ENCODE peak calls at places on chromosomes 11 and 22, in eight cellular contexts. One of them, this sample, is unnamed.

GRCh38 chr11:122711831-122712378 is 56.4 kb downstream of the UBASH3B start:
- DNase-seq in cardiac muscle cell: peak; percentile 50
- DNase-seq in prostate gland: no peak
- DNase-seq in CD8-positive, alpha-beta T cell: no peak
- DNase-seq in small intestine: no peak
- DNase-seq in naive thymus-derived CD4-positive, alpha-beta T cell: no peak
- DNase-seq in astrocyte: peak; percentile 25
- DNase-seq in sigmoid colon: peak; percentile 46
- DNase-seq in this sample: no peak

GRCh38 chr11:65008016-65008415 is 5.9 kb upstream of the ARL2 start:
- DNase-seq in cardiac muscle cell: no peak
- DNase-seq in small intestine: no peak
- DNase-seq in naive thymus-derived CD4-positive, alpha-beta T cell: no peak
- DNase-seq in sigmoid colon: no peak
- DNase-seq in astrocyte: no peak
- DNase-seq in prostate gland: no peak
- DNase-seq in CD8-positive, alpha-beta T cell: no peak
- DNase-seq in this sample: no peak

GRCh38 chr11:108616549-108616948 is 23.0 kb upstream of the EXPH5 start:
- DNase-seq in cardiac muscle cell: no peak
- DNase-seq in prostate gland: no peak
- DNase-seq in astrocyte: peak; percentile 96
- DNase-seq in sigmoid colon: no peak
- DNase-seq in small intestine: no peak
- DNase-seq in CD8-positive, alpha-beta T cell: no peak
- DNase-seq in naive thymus-derived CD4-positive, alpha-beta T cell: no peak
- DNase-seq in this sample: no peak

GRCh38 chr11:30585067-30585891 is 874 bp downstream of the MPPED2 start:
- DNase-seq in small intestine: no peak
- DNase-seq in astrocyte: no peak
- DNase-seq in CD8-positive, alpha-beta T cell: no peak
- DNase-seq in naive thymus-derived CD4-positive, alpha-beta T cell: no peak
- DNase-seq in cardiac muscle cell: peak; percentile 61
- DNase-seq in sigmoid colon: peak; percentile 74
- DNase-seq in prostate gland: peak; percentile 51
- DNase-seq in this sample: peak; percentile 28

GRCh38 chr11:125942771-125943428 is 2.9 kb upstream of the VSIG10L2 start:
- DNase-seq in sigmoid colon: no peak
- DNase-seq in small intestine: no peak
- DNase-seq in astrocyte: no peak
- DNase-seq in prostate gland: no peak
- DNase-seq in CD8-positive, alpha-beta T cell: no peak
- DNase-seq in naive thymus-derived CD4-positive, alpha-beta T cell: no peak
- DNase-seq in cardiac muscle cell: no peak
- DNase-seq in this sample: no peak

GRCh38 chr11:61163714-61164609 is 2.7 kb upstream of the VPS37C start:
- DNase-seq in astrocyte: no peak
- DNase-seq in naive thymus-derived CD4-positive, alpha-beta T cell: no peak
- DNase-seq in sigmoid colon: peak; percentile 62
- DNase-seq in prostate gland: no peak
- DNase-seq in small intestine: no peak
- DNase-seq in cardiac muscle cell: no peak
- DNase-seq in CD8-positive, alpha-beta T cell: no peak
- DNase-seq in this sample: no peak

GRCh38 chr11:17413414-17414316 is 25.2 kb upstream of the KCNJ11 start:
- DNase-seq in astrocyte: no peak
- DNase-seq in cardiac muscle cell: no peak
- DNase-seq in small intestine: peak; percentile 55
- DNase-seq in sigmoid colon: no peak
- DNase-seq in prostate gland: peak; percentile 64
- DNase-seq in CD8-positive, alpha-beta T cell: no peak
- DNase-seq in naive thymus-derived CD4-positive, alpha-beta T cell: no peak
- DNase-seq in this sample: peak; percentile 97

GRCh38 chr11:93718057-93718563 is 23.2 kb downstream of the TAF1D start:
- DNase-seq in cardiac muscle cell: no peak
- DNase-seq in astrocyte: no peak
- DNase-seq in CD8-positive, alpha-beta T cell: no peak
- DNase-seq in sigmoid colon: no peak
- DNase-seq in naive thymus-derived CD4-positive, alpha-beta T cell: no peak
- DNase-seq in small intestine: no peak
- DNase-seq in prostate gland: no peak
- DNase-seq in this sample: no peak

GRCh38 chr11:18612394-18612793 is 12.8 kb downstream of the MISFA start:
- DNase-seq in astrocyte: no peak
- DNase-seq in sigmoid colon: no peak
- DNase-seq in small intestine: no peak
- DNase-seq in cardiac muscle cell: no peak
- DNase-seq in prostate gland: no peak
- DNase-seq in CD8-positive, alpha-beta T cell: no peak
- DNase-seq in naive thymus-derived CD4-positive, alpha-beta T cell: no peak
- DNase-seq in this sample: no peak

GRCh38 chr11:2302280-2302843 is 549 bp downstream of the TSPAN32 start:
- DNase-seq in CD8-positive, alpha-beta T cell: peak; percentile 51
- DNase-seq in cardiac muscle cell: no peak
- DNase-seq in sigmoid colon: no peak
- DNase-seq in prostate gland: no peak
- DNase-seq in naive thymus-derived CD4-positive, alpha-beta T cell: peak; percentile 41
- DNase-seq in astrocyte: no peak
- DNase-seq in small intestine: no peak
- DNase-seq in this sample: no peak

GRCh38 chr11:69241075-69241740 is 52.7 kb upstream of the MYEOV start:
- DNase-seq in cardiac muscle cell: no peak
- DNase-seq in prostate gland: no peak
- DNase-seq in small intestine: no peak
- DNase-seq in CD8-positive, alpha-beta T cell: no peak
- DNase-seq in sigmoid colon: peak; percentile 26
- DNase-seq in naive thymus-derived CD4-positive, alpha-beta T cell: no peak
- DNase-seq in astrocyte: no peak
- DNase-seq in this sample: no peak

GRCh38 chr22:49724893-49725489 is 102.7 kb downstream of the BRD1 start:
- DNase-seq in sigmoid colon: no peak
- DNase-seq in naive thymus-derived CD4-positive, alpha-beta T cell: peak; percentile 76
- DNase-seq in prostate gland: peak; percentile 31
- DNase-seq in astrocyte: peak; percentile 3
- DNase-seq in cardiac muscle cell: peak; percentile 83
- DNase-seq in small intestine: peak; percentile 32
- DNase-seq in CD8-positive, alpha-beta T cell: peak; percentile 57
- DNase-seq in this sample: peak; percentile 46

GRCh38 chr11:117220999-117221774 is 10.7 kb downstream of the PCSK7 start:
- DNase-seq in cardiac muscle cell: peak; percentile 51
- DNase-seq in prostate gland: no peak
- DNase-seq in CD8-positive, alpha-beta T cell: no peak
- DNase-seq in naive thymus-derived CD4-positive, alpha-beta T cell: no peak
- DNase-seq in small intestine: no peak
- DNase-seq in sigmoid colon: peak; percentile 93
- DNase-seq in astrocyte: no peak
- DNase-seq in this sample: no peak

GRCh38 chr22:19810381-19811141 is 44.1 kb downstream of the GNB1L start:
- DNase-seq in CD8-positive, alpha-beta T cell: no peak
- DNase-seq in sigmoid colon: peak; percentile 56
- DNase-seq in astrocyte: peak; percentile 95
- DNase-seq in naive thymus-derived CD4-positive, alpha-beta T cell: peak; percentile 14
- DNase-seq in small intestine: no peak
- DNase-seq in prostate gland: no peak
- DNase-seq in cardiac muscle cell: no peak
- DNase-seq in this sample: peak; percentile 43

GRCh38 chr11:12464303-12464702 is 86.9 kb downstream of the PARVA start:
- DNase-seq in prostate gland: no peak
- DNase-seq in astrocyte: no peak
- DNase-seq in naive thymus-derived CD4-positive, alpha-beta T cell: no peak
- DNase-seq in sigmoid colon: no peak
- DNase-seq in CD8-positive, alpha-beta T cell: no peak
- DNase-seq in cardiac muscle cell: no peak
- DNase-seq in small intestine: no peak
- DNase-seq in this sample: no peak

GRCh38 chr22:30015229-30015797 is 65.0 kb upstream of the HORMAD2 start:
- DNase-seq in sigmoid colon: no peak
- DNase-seq in small intestine: no peak
- DNase-seq in astrocyte: no peak
- DNase-seq in prostate gland: no peak
- DNase-seq in cardiac muscle cell: no peak
- DNase-seq in naive thymus-derived CD4-positive, alpha-beta T cell: no peak
- DNase-seq in CD8-positive, alpha-beta T cell: no peak
- DNase-seq in this sample: no peak

GRCh38 chr22:50274311-50274710 is 4.1 kb upstream of the MAPK11 start:
- DNase-seq in CD8-positive, alpha-beta T cell: no peak
- DNase-seq in naive thymus-derived CD4-positive, alpha-beta T cell: peak; percentile 42
- DNase-seq in sigmoid colon: no peak
- DNase-seq in cardiac muscle cell: peak; percentile 71
- DNase-seq in astrocyte: no peak
- DNase-seq in small intestine: peak; percentile 53
- DNase-seq in prostate gland: peak; percentile 57
- DNase-seq in this sample: peak; percentile 63

GRCh38 chr11:76797341-76798201 is 14.4 kb downstream of the TSKU start:
- DNase-seq in cardiac muscle cell: no peak
- DNase-seq in small intestine: no peak
- DNase-seq in astrocyte: no peak
- DNase-seq in CD8-positive, alpha-beta T cell: no peak
- DNase-seq in prostate gland: no peak
- DNase-seq in sigmoid colon: peak; percentile 58
- DNase-seq in naive thymus-derived CD4-positive, alpha-beta T cell: no peak
- DNase-seq in this sample: no peak
- H3K4me1 ChIP-seq in cardiac muscle cell: peaks cover 12% of the 10 kb centered on the region
- H3K4me1 ChIP-seq in small intestine: peaks cover 15% of the 10 kb centered on the region
- H3K4me1 ChIP-seq in astrocyte: peaks cover 20% of the 10 kb centered on the region
- H3K4me1 ChIP-seq in CD8-positive, alpha-beta T cell: peaks cover 11% of the 10 kb centered on the region
- H3K4me1 ChIP-seq in prostate gland: peaks cover 24% of the 10 kb centered on the region
- H3K4me1 ChIP-seq in sigmoid colon: peaks cover 12% of the 10 kb centered on the region
- H3K4me1 ChIP-seq in naive thymus-derived CD4-positive, alpha-beta T cell: peaks cover 6% of the 10 kb centered on the region
- H3K4me1 ChIP-seq in this sample: peaks cover 27% of the 10 kb centered on the region

DNA sequence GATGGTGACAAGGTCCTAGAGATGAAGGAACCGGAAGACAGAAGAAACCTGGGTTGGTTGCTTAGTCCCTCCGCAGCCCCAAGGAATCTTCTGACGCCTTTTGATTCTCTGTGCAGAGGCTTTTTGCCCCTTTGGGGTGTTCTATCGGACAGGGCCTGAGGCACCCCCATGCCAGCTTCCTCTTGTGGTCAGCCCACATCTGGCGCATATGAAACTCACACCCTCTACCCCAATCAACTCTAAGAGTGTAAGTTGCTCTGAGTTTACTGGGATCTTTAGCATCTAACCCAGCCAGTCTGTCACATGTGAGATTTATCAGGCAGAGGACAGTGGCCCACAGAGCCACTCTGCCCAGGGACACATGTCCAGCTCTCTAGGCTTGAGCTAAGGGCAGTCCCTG is 17.4 kb downstream of the RASD2 start:
- DNase-seq in prostate gland: no peak
- DNase-seq in CD8-positive, alpha-beta T cell: no peak
- DNase-seq in sigmoid colon: no peak
- DNase-seq in cardiac muscle cell: no peak
- DNase-seq in astrocyte: no peak
- DNase-seq in naive thymus-derived CD4-positive, alpha-beta T cell: no peak
- DNase-seq in small intestine: no peak
- DNase-seq in this sample: no peak
- H3K4me1 ChIP-seq in prostate gland: no peaks in the 10 kb centered on the region
- H3K4me1 ChIP-seq in CD8-positive, alpha-beta T cell: peaks cover 5% of the 10 kb centered on the region
- H3K4me1 ChIP-seq in sigmoid colon: peaks cover 11% of the 10 kb centered on the region
- H3K4me1 ChIP-seq in cardiac muscle cell: no peaks in the 10 kb centered on the region
- H3K4me1 ChIP-seq in astrocyte: peaks cover 37% of the 10 kb centered on the region
- H3K4me1 ChIP-seq in naive thymus-derived CD4-positive, alpha-beta T cell: peaks cover 9% of the 10 kb centered on the region
- H3K4me1 ChIP-seq in small intestine: no peaks in the 10 kb centered on the region
- H3K4me1 ChIP-seq in this sample: no peaks in the 10 kb centered on the region

DNA sequence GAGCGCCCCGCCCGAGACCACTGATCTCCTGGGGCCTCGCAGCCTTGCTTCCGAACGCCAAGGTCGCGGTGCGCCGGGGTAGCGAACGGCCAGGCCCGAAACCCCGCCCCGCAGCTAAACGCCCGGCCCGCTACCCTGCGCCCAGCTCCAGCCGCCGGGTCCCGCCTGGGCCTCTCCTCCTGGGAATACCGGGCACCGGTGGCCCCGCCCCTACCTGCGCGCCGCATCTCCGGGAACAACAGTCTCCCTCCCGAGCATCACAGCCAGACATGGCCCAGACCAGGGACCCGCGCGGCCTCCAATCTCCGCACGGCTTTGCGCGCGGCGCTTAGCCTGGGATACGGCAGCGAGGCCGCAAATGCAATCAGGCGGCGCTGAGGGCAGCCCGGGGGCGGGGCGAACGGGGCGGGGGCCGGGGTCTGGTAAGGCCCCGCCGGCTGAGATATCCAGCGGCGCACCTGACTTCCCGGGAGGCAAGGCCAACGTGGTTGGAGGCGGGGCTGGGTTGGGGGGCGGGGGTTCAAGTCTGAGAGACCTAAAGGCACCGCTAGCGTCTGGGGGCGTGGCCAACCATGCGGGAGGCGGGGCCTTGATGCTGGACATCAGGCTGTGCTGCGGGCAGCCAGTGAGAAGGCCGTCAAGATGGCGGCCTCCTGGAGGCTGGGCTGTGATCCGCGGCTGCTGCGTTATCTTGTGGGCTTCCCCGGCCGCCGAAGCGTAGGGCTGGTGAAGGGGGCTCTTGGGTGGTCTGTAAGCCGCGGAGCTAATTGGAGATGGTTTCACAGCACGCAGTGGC is at the start of the genes APIP and PDHX:
- DNase-seq in prostate gland: peak; percentile 99
- DNase-seq in naive thymus-derived CD4-positive, alpha-beta T cell: peak; percentile 86
- DNase-seq in astrocyte: peak; percentile 95
- DNase-seq in cardiac muscle cell: peak; percentile 100
- DNase-seq in sigmoid colon: peak; percentile 99
- DNase-seq in CD8-positive, alpha-beta T cell: peak; percentile 91
- DNase-seq in small intestine: peak; percentile 99
- DNase-seq in this sample: peak; percentile 100
- H3K4me1 ChIP-seq in prostate gland: no peaks in the 10 kb centered on the region
- H3K4me1 ChIP-seq in naive thymus-derived CD4-positive, alpha-beta T cell: peaks cover 18% of the 10 kb centered on the region
- H3K4me1 ChIP-seq in astrocyte: peaks cover 11% of the 10 kb centered on the region
- H3K4me1 ChIP-seq in cardiac muscle cell: peaks cover 21% of the 10 kb centered on the region
- H3K4me1 ChIP-seq in sigmoid colon: peaks cover 31% of the 10 kb centered on the region
- H3K4me1 ChIP-seq in CD8-positive, alpha-beta T cell: peaks cover 18% of the 10 kb centered on the region
- H3K4me1 ChIP-seq in small intestine: peaks cover 1% of the 10 kb centered on the region
- H3K4me1 ChIP-seq in this sample: peaks cover 29% of the 10 kb centered on the region

DNA sequence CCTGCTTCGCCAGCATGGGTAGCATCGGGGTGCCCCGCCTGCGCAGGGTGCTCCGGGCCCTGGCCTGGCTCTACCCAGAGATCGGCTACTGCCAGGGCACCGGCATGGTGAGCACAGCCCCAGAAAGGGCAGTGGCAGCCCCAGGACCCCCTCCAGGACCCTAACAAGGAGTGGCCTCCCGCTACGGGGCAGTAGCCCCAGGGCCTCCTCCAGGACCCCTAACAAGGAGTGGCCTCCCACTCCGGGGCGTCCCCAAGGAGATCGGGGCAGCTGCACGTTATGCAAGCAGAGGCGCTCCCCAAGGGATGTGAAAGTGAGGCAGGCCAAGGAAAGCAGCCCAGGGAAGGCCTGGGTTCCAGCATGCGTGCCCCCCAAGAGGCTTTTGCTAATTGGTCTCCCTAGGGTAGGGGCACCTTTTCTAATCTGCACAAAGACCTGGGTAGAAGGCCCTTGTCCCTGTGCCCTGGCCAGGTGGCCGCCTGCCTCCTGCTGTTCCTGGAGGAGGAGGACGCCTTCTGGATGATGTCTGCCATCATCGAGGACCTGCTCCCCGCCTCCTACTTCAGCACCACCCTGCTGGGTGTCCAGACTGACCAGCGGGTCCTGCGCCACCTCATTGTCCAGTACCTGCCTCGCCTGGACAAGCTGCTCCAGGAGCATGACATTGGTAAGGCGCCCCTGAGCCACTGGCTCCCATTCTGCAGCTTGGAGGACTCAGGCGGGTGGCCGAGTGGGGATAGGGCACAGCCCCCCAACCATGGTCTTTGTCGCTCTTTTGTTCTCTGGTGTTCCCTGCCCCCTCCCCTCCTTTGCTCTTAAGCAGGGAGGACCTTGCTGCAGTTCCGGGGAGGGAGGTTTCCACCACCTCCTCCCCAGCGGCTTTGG is 35.0 kb downstream of the SGSM3 start:
- DNase-seq in sigmoid colon: no peak
- DNase-seq in naive thymus-derived CD4-positive, alpha-beta T cell: no peak
- DNase-seq in prostate gland: no peak
- DNase-seq in small intestine: no peak
- DNase-seq in cardiac muscle cell: no peak
- DNase-seq in astrocyte: no peak
- DNase-seq in CD8-positive, alpha-beta T cell: no peak
- DNase-seq in this sample: no peak
- H3K4me1 ChIP-seq in sigmoid colon: no peaks in the 10 kb centered on the region
- H3K4me1 ChIP-seq in naive thymus-derived CD4-positive, alpha-beta T cell: peaks cover 29% of the 10 kb centered on the region
- H3K4me1 ChIP-seq in prostate gland: no peaks in the 10 kb centered on the region
- H3K4me1 ChIP-seq in small intestine: no peaks in the 10 kb centered on the region
- H3K4me1 ChIP-seq in cardiac muscle cell: peaks cover 7% of the 10 kb centered on the region
- H3K4me1 ChIP-seq in astrocyte: no peaks in the 10 kb centered on the region
- H3K4me1 ChIP-seq in CD8-positive, alpha-beta T cell: peaks cover 39% of the 10 kb centered on the region
- H3K4me1 ChIP-seq in this sample: no peaks in the 10 kb centered on the region